ENCODE peak calls at places on chromosome 17, in four cellular contexts. M, S, X and D are unnamed samples.

GRCh38 chr17:66260688-66261087 is 31.5 kb upstream of the APOH start:
- DNase-seq in M (no peak), S (no peak), X (no peak), D (no peak)

GRCh38 chr17:65196617-65197016 is 59.4 kb downstream of the RGS9 start:
- DNase-seq in M (no peak), S (no peak), X (no peak), D (no peak)

GRCh38 chr17:59001158-59001814 is 105.4 kb downstream of the TRIM37 start:
- DNase-seq in M (no peak), S (no peak), X (peak; percentile 51), D (peak; percentile 21)

GRCh38 chr17:52157603-52158449 is 688 bp downstream of the CA10 start:
- DNase-seq in M (peak; percentile 55), S (no peak), X (peak; percentile 60), D (no peak)

GRCh38 chr17:4636474-4637100 is 4.9 kb downstream of the ALOX15 start:
- DNase-seq in M (no peak), S (no peak), X (no peak), D (no peak)

GRCh38 chr17:50635720-50636144 is 1.1 kb downstream of the ABCC3 start:
- DNase-seq in M (no peak), S (no peak), X (no peak), D (no peak)

GRCh38 chr17:68834328-68834836 is 120.8 kb downstream of the ABCA8 start:
- DNase-seq in M (no peak), S (no peak), X (no peak), D (no peak)

GRCh38 chr17:10325036-10325435 is 47.8 kb downstream of the MYH13 start:
- DNase-seq in M (no peak), S (no peak), X (no peak), D (peak; percentile 29)

GRCh38 chr17:78151514-78152008 is 5.4 kb downstream of the C17orf99 start:
- DNase-seq in M (no peak), S (no peak), X (peak; percentile 44), D (peak; percentile 79)

GRCh38 chr17:45432405-45433113 is at the start of gene ARHGAP27:
- DNase-seq in M (peak; percentile 54), S (no peak), X (peak; percentile 78), D (peak; percentile 52)

GRCh38 chr17:63445065-63445464 is 1.0 kb downstream of the CYB561 start:
- DNase-seq in M (no peak), S (no peak), X (no peak), D (peak; percentile 27)

GRCh38 chr17:58282442-58282841 is 1.7 kb upstream of the MPO start:
- DNase-seq in M (no peak), S (no peak), X (no peak), D (no peak)

GRCh38 chr17:78974635-78975591 is 4.8 kb downstream of the LGALS3BP start:
- DNase-seq in M (no peak), S (peak; percentile 67), X (peak; percentile 69), D (peak; percentile 92)

GRCh38 chr17:78111012-78111726 is 17.4 kb downstream of the TMC6 start:
- DNase-seq in M (no peak), S (no peak), X (no peak), D (no peak)

GRCh38 chr17:1234455-1234854 is 35.8 kb upstream of the BHLHA9 start:
- DNase-seq in M (no peak), S (no peak), X (no peak), D (peak; percentile 35)

GRCh38 chr17:70242781-70243437 is 73.6 kb downstream of the KCNJ2 start:
- DNase-seq in M (no peak), S (no peak), X (no peak), D (no peak)

GRCh38 chr17:43402078-43402477 is 3.3 kb downstream of the ARL4D start:
- DNase-seq in M (no peak), S (no peak), X (no peak), D (no peak)

GRCh38 chr17:48003686-48004120 is 32.8 kb downstream of the CDK5RAP3 start:
- DNase-seq in M (peak; percentile 58), S (no peak), X (peak; percentile 59), D (no peak)

GRCh38 chr17:48462946-48463345 is 32.9 kb upstream of the SKAP1 start:
- DNase-seq in M (no peak), S (no peak), X (no peak), D (no peak)

GRCh38 chr17:72412650-72413076 is 291.8 kb downstream of the SOX9 start:
- DNase-seq in M (no peak), S (no peak), X (no peak), D (peak; percentile 24)

GRCh38 chr17:47665655-47666054 is 15.9 kb downstream of the KPNB1 start:
- DNase-seq in M (no peak), S (no peak), X (no peak), D (peak; percentile 75)

GRCh38 chr17:51185763-51186332 is 19.6 kb downstream of the NME2 start:
- DNase-seq in M (no peak), S (no peak), X (no peak), D (no peak)

GRCh38 chr17:55833311-55833710 is 82.5 kb downstream of the PCTP start:
- DNase-seq in M (no peak), S (no peak), X (no peak), D (peak; percentile 34)

GRCh38 chr17:77772461-77772897 is 186.0 kb upstream of the TNRC6C start:
- DNase-seq in M (peak; percentile 89), S (peak; percentile 32), X (peak; percentile 91), D (peak; percentile 40)

GRCh38 chr17:62064029-62064790 is 868 bp downstream of the MED13 start:
- DNase-seq in M (no peak), S (no peak), X (no peak), D (peak; percentile 42)

GRCh38 chr17:78325076-78325712 is 34.7 kb downstream of the SOCS3 start:
- DNase-seq in M (peak; percentile 34), S (no peak), X (no peak), D (peak; percentile 91)

GRCh38 chr17:81170727-81171494 is 4.9 kb upstream of the AATK start:
- DNase-seq in M (no peak), S (no peak), X (no peak), D (no peak)
- TF ChIP-seq EZH2phosphoT487 in M (no peak), S (no peak), X (no peak), D (no peak)

GRCh38 chr17:37101306-37101705 is 152.6 kb downstream of the AATF start:
- DNase-seq in M (no peak), S (no peak), X (no peak), D (no peak)

GRCh38 chr17:37110012-37110701 is 161.4 kb downstream of the AATF start:
- DNase-seq in M (peak; percentile 29), S (no peak), X (no peak), D (no peak)

GRCh38 chr17:37103191-37103590 is 154.4 kb downstream of the AATF start:
- DNase-seq in M (no peak), S (no peak), X (no peak), D (no peak)

GRCh38 chr17:37107406-37108083 is 158.8 kb downstream of the AATF start:
- DNase-seq in M (no peak), S (no peak), X (no peak), D (peak; percentile 57)

GRCh38 chr17:37106049-37106448 is 157.3 kb downstream of the AATF start:
- DNase-seq in M (no peak), S (no peak), X (peak; percentile 68), D (no peak)
- TF ChIP-seq EZH2 in M (no peak), S (no peak), X (no peak), D (no peak)

GRCh38 chr17:20174588-20175265 is 165.6 kb downstream of the SPECC1 start:
- DNase-seq in M (no peak), S (peak; percentile 18), X (no peak), D (peak; percentile 55)
- H3K27ac ChIP-seq in M (no peak overlapping the region), S (no peak overlapping the region), X (peak overlapping the region; percentile 72), D (no peak overlapping the region)

GRCh38 chr17:81329927-81330883 is 35.1 kb upstream of the SLC38A10 start:
- DNase-seq in M (peak; percentile 56), S (no peak), X (peak; percentile 40), D (peak; percentile 24)
- TF ChIP-seq EZH2phosphoT487 in M (no peak), S (no peak), X (no peak), D (no peak)

GRCh38 chr17:14298221-14298994 is 2.5 kb upstream of the HS3ST3B1 start:
- DNase-seq in M (peak; percentile 72), S (no peak), X (no peak), D (peak; percentile 52)
- TF ChIP-seq EZH2 in M (peak; percentile 9), S (no peak), X (peak; percentile 92), D (no peak)

GRCh38 chr17:2803971-2804370 is 7.7 kb downstream of the RAP1GAP2 start:
- DNase-seq in M (no peak), S (no peak), X (no peak), D (no peak)
- H3K27ac ChIP-seq in M (no peak overlapping the region), S (no peak overlapping the region), X (no peak overlapping the region), D (no peak overlapping the region)